ENCODE peak calls at places on chromosomes 5 and 9, in ten cellular contexts. Z is NCI-H460; V is MM.1S; H is SW 1271; W is stomach; X is Peyer's patch; B is stimulated activated CD8-positive, alpha-beta memory T cell treated with anti-CD3 and anti-CD28 coated beads, Interleukin-2, amount 100 ng/mL, for 1 hour; S is spleen; R is tibial artery; T is SK-MEL-5. D is an unnamed sample.

GRCh38 chr9:79567671-79568098 is 4.1 kb upstream of the TLE4 start:
- DNase-seq in Z (no peak), V (no peak), H (no peak), W (no peak), X (no peak), B (no peak), S (no peak), R (no peak), T (peak), D (no peak)

GRCh38 chr5:74408150-74409043 is 232.1 kb downstream of the ENC1 start:
- DNase-seq in Z (no peak), V (no peak), H (no peak), W (no peak), X (no peak), B (no peak), S (no peak), R (no peak), T (peak), D (no peak)

GRCh38 chr5:76874088-76874581 is 24.3 kb downstream of the S100Z start:
- DNase-seq in Z (no peak), V (peak), H (no peak), W (no peak), X (no peak), B (no peak), S (no peak), R (no peak), T (no peak), D (no peak)

GRCh38 chr5:6372251-6373080 is 5.9 kb downstream of the MED10 start:
- DNase-seq in Z (no peak), V (no peak), H (no peak), W (no peak), X (no peak), B (no peak), S (no peak), R (peak), T (no peak), D (no peak)

GRCh38 chr9:86945868-86946711 is 1.2 kb downstream of the GAS1 start:
- DNase-seq in Z (peak), V (peak), H (peak), W (peak), X (peak), B (peak), S (peak), R (peak), T (peak), D (peak)

GRCh38 chr5:40312205-40312604 is 367.5 kb upstream of the PTGER4 start:
- DNase-seq in Z (no peak), V (no peak), H (no peak), W (no peak), X (no peak), B (no peak), S (no peak), R (no peak), T (no peak), D (no peak)

GRCh38 chr9:87725356-87725899 is 491 bp upstream of the CTSL start:
- DNase-seq in Z (no peak), V (no peak), H (no peak), W (no peak), X (no peak), B (no peak), S (no peak), R (peak), T (peak), D (no peak)

GRCh38 chr5:42374722-42375273 is 48.4 kb upstream of the GHR start:
- DNase-seq in Z (no peak), V (no peak), H (no peak), W (no peak), X (no peak), B (no peak), S (no peak), R (no peak), T (no peak), D (no peak)

GRCh38 chr9:19583890-19584289 is 175.1 kb downstream of the ACER2 start:
- DNase-seq in Z (no peak), V (no peak), H (no peak), W (no peak), X (no peak), B (no peak), S (no peak), R (no peak), T (peak), D (no peak)

GRCh38 chr5:88680253-88681132 is 202.5 kb downstream of the MEF2C start:
- DNase-seq in Z (peak), V (peak), H (peak), W (peak), X (peak), B (peak), S (peak), R (no peak), T (peak), D (peak)

GRCh38 chr9:113221800-113222481 is 597 bp downstream of the SLC31A1 start:
- DNase-seq in Z (no peak), V (no peak), H (no peak), W (no peak), X (no peak), B (no peak), S (no peak), R (no peak), T (no peak), D (no peak)

GRCh38 chr5:34603378-34603777 is 52.8 kb upstream of the RAI14 start:
- DNase-seq in Z (no peak), V (no peak), H (no peak), W (no peak), X (no peak), B (no peak), S (no peak), R (no peak), T (no peak), D (no peak)

GRCh38 chr9:98462310-98462709 is 206.9 kb upstream of the TBC1D2 start:
- DNase-seq in Z (no peak), V (no peak), H (no peak), W (no peak), X (no peak), B (no peak), S (no peak), R (no peak), T (no peak), D (no peak)

GRCh38 chr9:132075853-132076252 is 3.8 kb downstream of the MED27 start:
- DNase-seq in Z (no peak), V (no peak), H (no peak), W (no peak), X (no peak), B (no peak), S (no peak), R (no peak), T (no peak), D (no peak)

D was measured in right lobe of liver.